ENCODE peak calls at places on chromosomes 16 and 17, in seven cellular contexts. One of them, this sample, is unnamed.

GRCh38 chr17:42989726-42990652 is 8.2 kb upstream of the RPL27 start:
- DNase-seq in esophagus squamous epithelium: no peak
- DNase-seq in stimulated activated CD4-positive, alpha-beta T cell treated with anti-CD3 and anti-CD28 coated beads, Interleukin-2, amount 100 ng/mL, for 24 hours: no peak
- DNase-seq in stimulated activated CD8-positive, alpha-beta memory T cell treated with anti-CD3 and anti-CD28 coated beads, Interleukin-12 subunit alpha, Interleukin-12 subunit beta, amount 100 ng/mL, for 4 hours: no peak
- DNase-seq in AML-193: no peak
- DNase-seq in epithelial cell of esophagus: peak
- DNase-seq in GM12865: no peak
- DNase-seq in this sample: no peak

GRCh38 chr16:78205506-78205905 is 106.1 kb downstream of the WWOX start:
- DNase-seq in esophagus squamous epithelium: no peak
- DNase-seq in stimulated activated CD4-positive, alpha-beta T cell treated with anti-CD3 and anti-CD28 coated beads, Interleukin-2, amount 100 ng/mL, for 24 hours: no peak
- DNase-seq in stimulated activated CD8-positive, alpha-beta memory T cell treated with anti-CD3 and anti-CD28 coated beads, Interleukin-12 subunit alpha, Interleukin-12 subunit beta, amount 100 ng/mL, for 4 hours: no peak
- DNase-seq in AML-193: no peak
- DNase-seq in epithelial cell of esophagus: no peak
- DNase-seq in GM12865: no peak
- DNase-seq in this sample: no peak

GRCh38 chr17:75679706-75680201 is 12.6 kb downstream of the SAP30BP start:
- DNase-seq in esophagus squamous epithelium: no peak
- DNase-seq in stimulated activated CD4-positive, alpha-beta T cell treated with anti-CD3 and anti-CD28 coated beads, Interleukin-2, amount 100 ng/mL, for 24 hours: no peak
- DNase-seq in stimulated activated CD8-positive, alpha-beta memory T cell treated with anti-CD3 and anti-CD28 coated beads, Interleukin-12 subunit alpha, Interleukin-12 subunit beta, amount 100 ng/mL, for 4 hours: no peak
- DNase-seq in AML-193: no peak
- DNase-seq in epithelial cell of esophagus: peak
- DNase-seq in GM12865: no peak
- DNase-seq in this sample: peak

GRCh38 chr16:68668266-68668665 is 23.2 kb downstream of the CDH3 start:
- DNase-seq in esophagus squamous epithelium: no peak
- DNase-seq in stimulated activated CD4-positive, alpha-beta T cell treated with anti-CD3 and anti-CD28 coated beads, Interleukin-2, amount 100 ng/mL, for 24 hours: no peak
- DNase-seq in stimulated activated CD8-positive, alpha-beta memory T cell treated with anti-CD3 and anti-CD28 coated beads, Interleukin-12 subunit alpha, Interleukin-12 subunit beta, amount 100 ng/mL, for 4 hours: no peak
- DNase-seq in AML-193: no peak
- DNase-seq in epithelial cell of esophagus: peak
- DNase-seq in GM12865: peak
- DNase-seq in this sample: no peak

GRCh38 chr17:71441098-71441497 is 679.7 kb upstream of the SOX9 start:
- DNase-seq in esophagus squamous epithelium: no peak
- DNase-seq in stimulated activated CD4-positive, alpha-beta T cell treated with anti-CD3 and anti-CD28 coated beads, Interleukin-2, amount 100 ng/mL, for 24 hours: no peak
- DNase-seq in stimulated activated CD8-positive, alpha-beta memory T cell treated with anti-CD3 and anti-CD28 coated beads, Interleukin-12 subunit alpha, Interleukin-12 subunit beta, amount 100 ng/mL, for 4 hours: no peak
- DNase-seq in AML-193: no peak
- DNase-seq in epithelial cell of esophagus: peak
- DNase-seq in GM12865: no peak
- DNase-seq in this sample: no peak

GRCh38 chr16:54506691-54507090 is 220.1 kb upstream of the IRX3 start:
- DNase-seq in esophagus squamous epithelium: no peak
- DNase-seq in stimulated activated CD4-positive, alpha-beta T cell treated with anti-CD3 and anti-CD28 coated beads, Interleukin-2, amount 100 ng/mL, for 24 hours: no peak
- DNase-seq in stimulated activated CD8-positive, alpha-beta memory T cell treated with anti-CD3 and anti-CD28 coated beads, Interleukin-12 subunit alpha, Interleukin-12 subunit beta, amount 100 ng/mL, for 4 hours: no peak
- DNase-seq in AML-193: no peak
- DNase-seq in epithelial cell of esophagus: no peak
- DNase-seq in GM12865: no peak
- DNase-seq in this sample: peak

GRCh38 chr17:79217473-79218135 is 143.0 kb downstream of the ENGASE start:
- DNase-seq in esophagus squamous epithelium: no peak
- DNase-seq in stimulated activated CD4-positive, alpha-beta T cell treated with anti-CD3 and anti-CD28 coated beads, Interleukin-2, amount 100 ng/mL, for 24 hours: no peak
- DNase-seq in stimulated activated CD8-positive, alpha-beta memory T cell treated with anti-CD3 and anti-CD28 coated beads, Interleukin-12 subunit alpha, Interleukin-12 subunit beta, amount 100 ng/mL, for 4 hours: no peak
- DNase-seq in AML-193: no peak
- DNase-seq in epithelial cell of esophagus: no peak
- DNase-seq in GM12865: no peak
- DNase-seq in this sample: no peak

GRCh38 chr17:30336369-30337171 is 2.7 kb upstream of the TMIGD1 start:
- DNase-seq in esophagus squamous epithelium: no peak
- DNase-seq in stimulated activated CD4-positive, alpha-beta T cell treated with anti-CD3 and anti-CD28 coated beads, Interleukin-2, amount 100 ng/mL, for 24 hours: peak
- DNase-seq in stimulated activated CD8-positive, alpha-beta memory T cell treated with anti-CD3 and anti-CD28 coated beads, Interleukin-12 subunit alpha, Interleukin-12 subunit beta, amount 100 ng/mL, for 4 hours: no peak
- DNase-seq in AML-193: peak
- DNase-seq in epithelial cell of esophagus: peak
- DNase-seq in GM12865: peak
- DNase-seq in this sample: no peak

GRCh38 chr17:67679721-67680120 is 38.0 kb upstream of the NOL11 start:
- DNase-seq in esophagus squamous epithelium: no peak
- DNase-seq in stimulated activated CD4-positive, alpha-beta T cell treated with anti-CD3 and anti-CD28 coated beads, Interleukin-2, amount 100 ng/mL, for 24 hours: no peak
- DNase-seq in stimulated activated CD8-positive, alpha-beta memory T cell treated with anti-CD3 and anti-CD28 coated beads, Interleukin-12 subunit alpha, Interleukin-12 subunit beta, amount 100 ng/mL, for 4 hours: no peak
- DNase-seq in AML-193: no peak
- DNase-seq in epithelial cell of esophagus: no peak
- DNase-seq in GM12865: peak
- DNase-seq in this sample: no peak

GRCh38 chr16:77723108-77723514 is 797 bp downstream of the NUDT7 start:
- DNase-seq in esophagus squamous epithelium: no peak
- DNase-seq in stimulated activated CD4-positive, alpha-beta T cell treated with anti-CD3 and anti-CD28 coated beads, Interleukin-2, amount 100 ng/mL, for 24 hours: no peak
- DNase-seq in stimulated activated CD8-positive, alpha-beta memory T cell treated with anti-CD3 and anti-CD28 coated beads, Interleukin-12 subunit alpha, Interleukin-12 subunit beta, amount 100 ng/mL, for 4 hours: no peak
- DNase-seq in AML-193: peak
- DNase-seq in epithelial cell of esophagus: no peak
- DNase-seq in GM12865: no peak
- DNase-seq in this sample: no peak

GRCh38 chr16:30113711-30114333 is 485 bp upstream of the GDPD3 start:
- DNase-seq in esophagus squamous epithelium: no peak
- DNase-seq in stimulated activated CD4-positive, alpha-beta T cell treated with anti-CD3 and anti-CD28 coated beads, Interleukin-2, amount 100 ng/mL, for 24 hours: no peak
- DNase-seq in stimulated activated CD8-positive, alpha-beta memory T cell treated with anti-CD3 and anti-CD28 coated beads, Interleukin-12 subunit alpha, Interleukin-12 subunit beta, amount 100 ng/mL, for 4 hours: no peak
- DNase-seq in AML-193: no peak
- DNase-seq in epithelial cell of esophagus: peak
- DNase-seq in GM12865: no peak
- DNase-seq in this sample: no peak

GRCh38 chr17:74128456-74128855 is 75.0 kb upstream of the RPL38 start:
- DNase-seq in esophagus squamous epithelium: no peak
- DNase-seq in stimulated activated CD4-positive, alpha-beta T cell treated with anti-CD3 and anti-CD28 coated beads, Interleukin-2, amount 100 ng/mL, for 24 hours: no peak
- DNase-seq in stimulated activated CD8-positive, alpha-beta memory T cell treated with anti-CD3 and anti-CD28 coated beads, Interleukin-12 subunit alpha, Interleukin-12 subunit beta, amount 100 ng/mL, for 4 hours: no peak
- DNase-seq in AML-193: no peak
- DNase-seq in epithelial cell of esophagus: no peak
- DNase-seq in GM12865: no peak
- DNase-seq in this sample: no peak

GRCh38 chr17:30969989-30970680 is 704 bp upstream of the RNF135 start:
- DNase-seq in esophagus squamous epithelium: no peak
- DNase-seq in stimulated activated CD4-positive, alpha-beta T cell treated with anti-CD3 and anti-CD28 coated beads, Interleukin-2, amount 100 ng/mL, for 24 hours: peak
- DNase-seq in stimulated activated CD8-positive, alpha-beta memory T cell treated with anti-CD3 and anti-CD28 coated beads, Interleukin-12 subunit alpha, Interleukin-12 subunit beta, amount 100 ng/mL, for 4 hours: no peak
- DNase-seq in AML-193: no peak
- DNase-seq in epithelial cell of esophagus: peak
- DNase-seq in GM12865: peak
- DNase-seq in this sample: no peak

GRCh38 chr16:3954411-3954921 is 74.0 kb upstream of the CREBBP start:
- DNase-seq in esophagus squamous epithelium: no peak
- DNase-seq in stimulated activated CD4-positive, alpha-beta T cell treated with anti-CD3 and anti-CD28 coated beads, Interleukin-2, amount 100 ng/mL, for 24 hours: no peak
- DNase-seq in stimulated activated CD8-positive, alpha-beta memory T cell treated with anti-CD3 and anti-CD28 coated beads, Interleukin-12 subunit alpha, Interleukin-12 subunit beta, amount 100 ng/mL, for 4 hours: no peak
- DNase-seq in AML-193: no peak
- DNase-seq in epithelial cell of esophagus: peak
- DNase-seq in GM12865: no peak
- DNase-seq in this sample: no peak

GRCh38 chr17:50708050-50709000 is 611 bp upstream of the ANKRD40 start:
- DNase-seq in esophagus squamous epithelium: no peak
- DNase-seq in stimulated activated CD4-positive, alpha-beta T cell treated with anti-CD3 and anti-CD28 coated beads, Interleukin-2, amount 100 ng/mL, for 24 hours: no peak
- DNase-seq in stimulated activated CD8-positive, alpha-beta memory T cell treated with anti-CD3 and anti-CD28 coated beads, Interleukin-12 subunit alpha, Interleukin-12 subunit beta, amount 100 ng/mL, for 4 hours: no peak
- DNase-seq in AML-193: no peak
- DNase-seq in epithelial cell of esophagus: no peak
- DNase-seq in GM12865: peak
- DNase-seq in this sample: no peak

GRCh38 chr17:16593356-16594102 is 24.5 kb upstream of the ZNF287 start:
- DNase-seq in esophagus squamous epithelium: no peak
- DNase-seq in stimulated activated CD4-positive, alpha-beta T cell treated with anti-CD3 and anti-CD28 coated beads, Interleukin-2, amount 100 ng/mL, for 24 hours: no peak
- DNase-seq in stimulated activated CD8-positive, alpha-beta memory T cell treated with anti-CD3 and anti-CD28 coated beads, Interleukin-12 subunit alpha, Interleukin-12 subunit beta, amount 100 ng/mL, for 4 hours: no peak
- DNase-seq in AML-193: no peak
- DNase-seq in epithelial cell of esophagus: peak
- DNase-seq in GM12865: no peak
- DNase-seq in this sample: no peak

GRCh38 chr17:79902146-79902791 is 63.0 kb upstream of the CBX4 start:
- DNase-seq in esophagus squamous epithelium: no peak
- DNase-seq in stimulated activated CD4-positive, alpha-beta T cell treated with anti-CD3 and anti-CD28 coated beads, Interleukin-2, amount 100 ng/mL, for 24 hours: no peak
- DNase-seq in stimulated activated CD8-positive, alpha-beta memory T cell treated with anti-CD3 and anti-CD28 coated beads, Interleukin-12 subunit alpha, Interleukin-12 subunit beta, amount 100 ng/mL, for 4 hours: no peak
- DNase-seq in AML-193: no peak
- DNase-seq in epithelial cell of esophagus: peak
- DNase-seq in GM12865: no peak
- DNase-seq in this sample: no peak

GRCh38 chr16:83344014-83344413 is 463.8 kb upstream of the HSBP1 start:
- DNase-seq in esophagus squamous epithelium: no peak
- DNase-seq in stimulated activated CD4-positive, alpha-beta T cell treated with anti-CD3 and anti-CD28 coated beads, Interleukin-2, amount 100 ng/mL, for 24 hours: no peak
- DNase-seq in stimulated activated CD8-positive, alpha-beta memory T cell treated with anti-CD3 and anti-CD28 coated beads, Interleukin-12 subunit alpha, Interleukin-12 subunit beta, amount 100 ng/mL, for 4 hours: no peak
- DNase-seq in AML-193: no peak
- DNase-seq in epithelial cell of esophagus: peak
- DNase-seq in GM12865: no peak
- DNase-seq in this sample: no peak

GRCh38 chr16:61890346-61890745 is 145.9 kb downstream of the CDH8 start:
- DNase-seq in esophagus squamous epithelium: no peak
- DNase-seq in stimulated activated CD4-positive, alpha-beta T cell treated with anti-CD3 and anti-CD28 coated beads, Interleukin-2, amount 100 ng/mL, for 24 hours: no peak
- DNase-seq in stimulated activated CD8-positive, alpha-beta memory T cell treated with anti-CD3 and anti-CD28 coated beads, Interleukin-12 subunit alpha, Interleukin-12 subunit beta, amount 100 ng/mL, for 4 hours: no peak
- DNase-seq in AML-193: no peak
- DNase-seq in epithelial cell of esophagus: peak
- DNase-seq in GM12865: no peak
- DNase-seq in this sample: no peak

GRCh38 chr17:2943971-2944370 is 119.4 kb downstream of the OR1D5 start:
- DNase-seq in esophagus squamous epithelium: no peak
- DNase-seq in stimulated activated CD4-positive, alpha-beta T cell treated with anti-CD3 and anti-CD28 coated beads, Interleukin-2, amount 100 ng/mL, for 24 hours: no peak
- DNase-seq in stimulated activated CD8-positive, alpha-beta memory T cell treated with anti-CD3 and anti-CD28 coated beads, Interleukin-12 subunit alpha, Interleukin-12 subunit beta, amount 100 ng/mL, for 4 hours: no peak
- DNase-seq in AML-193: peak
- DNase-seq in epithelial cell of esophagus: no peak
- DNase-seq in GM12865: no peak
- DNase-seq in this sample: no peak

GRCh38 chr17:81179220-81179619 is 13.2 kb upstream of the AATK start:
- DNase-seq in esophagus squamous epithelium: no peak
- DNase-seq in stimulated activated CD4-positive, alpha-beta T cell treated with anti-CD3 and anti-CD28 coated beads, Interleukin-2, amount 100 ng/mL, for 24 hours: no peak
- DNase-seq in stimulated activated CD8-positive, alpha-beta memory T cell treated with anti-CD3 and anti-CD28 coated beads, Interleukin-12 subunit alpha, Interleukin-12 subunit beta, amount 100 ng/mL, for 4 hours: no peak
- DNase-seq in AML-193: no peak
- DNase-seq in epithelial cell of esophagus: no peak
- DNase-seq in GM12865: no peak
- DNase-seq in this sample: no peak